ENCODE peak calls at places on chromosomes 5 and 9, in ten cellular contexts. F, T, X, G, W, U, P, Y, M and A are unnamed samples.

GRCh38 chr5:142421625-142422397 is 97.0 kb upstream of the SPRY4 start:
- DNase-seq in F (no peak), T (no peak), X (no peak), G (no peak), W (no peak), U (no peak), P (no peak), Y (no peak), M (no peak), A (no peak)

GRCh38 chr5:178424141-178424855 is 165.9 kb downstream of the COL23A1 start:
- DNase-seq in F (no peak), T (no peak), X (no peak), G (peak; percentile 57), W (no peak), U (no peak), P (no peak), Y (no peak), M (peak; percentile 90), A (peak; percentile 34)

GRCh38 chr5:35860686-35861085 is 4.0 kb downstream of the IL7R start:
- DNase-seq in F (no peak), T (no peak), X (no peak), G (no peak), W (no peak), U (peak; percentile 34), P (peak; percentile 61), Y (peak; percentile 16), M (peak; percentile 82), A (no peak)

GRCh38 chr5:25516136-25516535 is 871.4 kb upstream of the CDH10 start:
- DNase-seq in F (no peak), T (peak; percentile 39), X (peak; percentile 72), G (no peak), W (no peak), U (no peak), P (no peak), Y (no peak), M (no peak), A (no peak)

GRCh38 chr5:66747602-66748001 is 151.4 kb downstream of the MAST4 start:
- DNase-seq in F (no peak), T (no peak), X (no peak), G (no peak), W (no peak), U (no peak), P (no peak), Y (no peak), M (no peak), A (no peak)

GRCh38 chr5:10467281-10468198 is 25.9 kb downstream of the ROPN1L start:
- DNase-seq in F (no peak), T (peak; percentile 85), X (peak; percentile 77), G (no peak), W (peak; percentile 37), U (peak; percentile 54), P (peak; percentile 75), Y (peak; percentile 79), M (peak; percentile 12), A (no peak)

GRCh38 chr9:83965350-83966208 is 14.4 kb downstream of the HNRNPK start:
- DNase-seq in F (peak; percentile 73), T (no peak), X (peak; percentile 36), G (peak; percentile 26), W (no peak), U (no peak), P (no peak), Y (peak; percentile 43), M (no peak), A (peak; percentile 59)

GRCh38 chr9:95506692-95507455 is 9.9 kb downstream of the PTCH1 start:
- DNase-seq in F (peak; percentile 47), T (peak; percentile 25), X (peak; percentile 77), G (peak; percentile 64), W (peak; percentile 68), U (peak; percentile 82), P (no peak), Y (peak; percentile 58), M (peak; percentile 71), A (peak; percentile 74)

GRCh38 chr5:94361161-94361560 is 257.2 kb downstream of the KIAA0825 start:
- DNase-seq in F (no peak), T (no peak), X (no peak), G (peak; percentile 13), W (no peak), U (peak; percentile 39), P (no peak), Y (no peak), M (no peak), A (no peak)

GRCh38 chr5:39024884-39025283 is 49.3 kb downstream of the RICTOR start:
- DNase-seq in F (no peak), T (peak; percentile 60), X (peak; percentile 56), G (no peak), W (no peak), U (peak; percentile 41), P (peak; percentile 45), Y (peak; percentile 54), M (no peak), A (no peak)

GRCh38 chr5:68802430-68802829 is 291.4 kb upstream of the SLC30A5 start:
- DNase-seq in F (no peak), T (no peak), X (no peak), G (no peak), W (no peak), U (no peak), P (no peak), Y (no peak), M (no peak), A (no peak)

GRCh38 chr9:131738838-131739191 is 1.1 kb downstream of the RAPGEF1 start:
- DNase-seq in F (no peak), T (peak; percentile 52), X (no peak), G (no peak), W (peak; percentile 31), U (peak; percentile 33), P (no peak), Y (no peak), M (peak; percentile 65), A (no peak)

GRCh38 chr9:121888438-121888775 is 204.7 kb downstream of the TTLL11 start:
- DNase-seq in F (no peak), T (no peak), X (peak; percentile 81), G (no peak), W (no peak), U (peak; percentile 92), P (peak; percentile 88), Y (peak; percentile 85), M (no peak), A (no peak)

GRCh38 chr5:66100851-66101250 is 43.2 kb upstream of the SREK1 start:
- DNase-seq in F (no peak), T (no peak), X (no peak), G (no peak), W (no peak), U (no peak), P (no peak), Y (no peak), M (peak; percentile 45), A (no peak)

GRCh38 chr9:36503172-36504153 is 69.2 kb upstream of the MELK start:
- DNase-seq in F (no peak), T (no peak), X (peak; percentile 6), G (no peak), W (no peak), U (no peak), P (no peak), Y (peak; percentile 12), M (no peak), A (peak; percentile 40)

GRCh38 chr5:134595458-134595838 is 37.2 kb downstream of the SAR1B start:
- DNase-seq in F (no peak), T (no peak), X (no peak), G (no peak), W (no peak), U (no peak), P (no peak), Y (no peak), M (no peak), A (no peak)
- H3K9ac ChIP-seq in F (no peak overlapping the region), T (no peak overlapping the region), X (no peak overlapping the region), G (no peak overlapping the region), W (no peak overlapping the region), U (no peak overlapping the region), P (no peak overlapping the region), Y (no peak overlapping the region), M (no peak overlapping the region), A (no peak overlapping the region)

GRCh38 chr5:62938927-62939326 is 360.3 kb downstream of the LRRC70 start:
- DNase-seq in F (no peak), T (no peak), X (peak; percentile 2), G (no peak), W (no peak), U (no peak), P (no peak), Y (no peak), M (peak; percentile 50), A (no peak)
- H2AFZ ChIP-seq in F (no peak overlapping the region), T (no peak overlapping the region), X (no peak overlapping the region), G (peak overlapping the region; percentile 58), W (no peak overlapping the region), U (no peak overlapping the region), P (no peak overlapping the region), Y (no peak overlapping the region), M (no peak overlapping the region), A (no peak overlapping the region)

DNA sequence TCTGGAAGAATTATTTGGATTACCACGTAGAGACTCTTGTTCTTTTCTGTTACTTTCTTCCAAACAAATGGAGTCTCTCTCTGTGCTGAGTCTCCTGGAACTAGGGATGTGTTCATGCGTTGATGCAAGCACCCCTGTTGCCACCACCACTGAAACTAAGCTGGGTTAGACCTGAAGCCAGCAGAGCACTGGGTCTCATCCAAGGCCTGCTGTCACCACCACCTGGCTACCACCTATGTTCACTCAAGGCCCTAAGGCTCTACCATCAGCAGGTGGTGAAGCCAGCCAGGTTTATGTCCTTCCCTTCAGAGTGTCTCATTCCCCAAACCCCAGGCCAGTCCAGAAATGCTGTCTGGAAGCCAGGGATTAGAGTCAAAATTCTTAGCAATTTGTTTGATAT is 13.3 kb downstream of the RIC1 start:
- DNase-seq in F (no peak), T (no peak), X (no peak), G (no peak), W (no peak), U (no peak), P (no peak), Y (no peak), M (no peak), A (no peak)
- H3K9me3 ChIP-seq in F (peaks cover 10% of the 10 kb centered on the region), T (no peaks in the 10 kb centered on the region), X (peaks cover 26% of the 10 kb centered on the region), G (peaks cover 20% of the 10 kb centered on the region), W (no peaks in the 10 kb centered on the region), U (no peaks in the 10 kb centered on the region), P (no peaks in the 10 kb centered on the region), Y (peaks cover 2% of the 10 kb centered on the region), M (no peaks in the 10 kb centered on the region), A (peaks cover 27% of the 10 kb centered on the region)

GRCh38 chr5:71807909-71808308 is 88.8 kb downstream of the CARTPT start:
- DNase-seq in F (no peak), T (no peak), X (no peak), G (no peak), W (no peak), U (no peak), P (no peak), Y (no peak), M (no peak), A (no peak)

GRCh38 chr5:71811779-71812178 is 92.7 kb downstream of the CARTPT start:
- DNase-seq in F (no peak), T (no peak), X (no peak), G (no peak), W (no peak), U (no peak), P (no peak), Y (no peak), M (no peak), A (no peak)

GRCh38 chr5:71810023-71810422 is 90.9 kb downstream of the CARTPT start:
- DNase-seq in F (no peak), T (no peak), X (no peak), G (peak; percentile 25), W (peak; percentile 7), U (no peak), P (no peak), Y (no peak), M (no peak), A (no peak)

GRCh38 chr5:71809446-71809845 is 90.4 kb downstream of the CARTPT start:
- DNase-seq in F (no peak), T (no peak), X (no peak), G (peak; percentile 27), W (no peak), U (no peak), P (peak; percentile 38), Y (no peak), M (no peak), A (no peak)

GRCh38 chr5:71810456-71811181 is 91.5 kb downstream of the CARTPT start:
- DNase-seq in F (no peak), T (no peak), X (no peak), G (no peak), W (no peak), U (no peak), P (no peak), Y (no peak), M (no peak), A (no peak)
- H3K9ac ChIP-seq in F (no peak overlapping the region), T (no peak overlapping the region), X (no peak overlapping the region), G (no peak overlapping the region), W (no peak overlapping the region), U (no peak overlapping the region), P (no peak overlapping the region), Y (no peak overlapping the region), M (no peak overlapping the region), A (no peak overlapping the region)